ENCODE peak calls at places on chromosome 21, in ten cellular contexts. Z is GM12891, H is K562, A is tibial nerve, K is body of pancreas, P is sigmoid colon, Q is heart left ventricle, L is thyroid gland, S is gastrocnemius medialis, N is uterus. O is an unnamed sample.

GRCh38 chr21:46154155-46154954 is 1.0 kb downstream of the FTCD start:
- DNase-seq in Z (no peak), H (no peak), A (no peak), K (peak; percentile 12), P (peak; percentile 61), Q (peak; percentile 7), L (no peak), S (peak; percentile 8), N (peak; percentile 15), O (no peak)

GRCh38 chr21:26961704-26962103 is 5.2 kb downstream of the ADAMTS5 start:
- DNase-seq in Z (no peak), H (peak; percentile 2), A (no peak), K (no peak), P (no peak), Q (no peak), L (peak; percentile 56), S (no peak), N (no peak), O (peak; percentile 23)

GRCh38 chr21:35044770-35045538 is 4.1 kb downstream of the RUNX1 start:
- DNase-seq in Z (no peak), H (no peak), A (no peak), K (no peak), P (no peak), Q (no peak), L (no peak), S (no peak), N (no peak), O (no peak)

GRCh38 chr21:33096426-33096825 is 26.5 kb downstream of the OLIG1 start:
- DNase-seq in Z (no peak), H (no peak), A (no peak), K (no peak), P (no peak), Q (no peak), L (no peak), S (no peak), N (no peak), O (peak; percentile 80)

GRCh38 chr21:28773036-28773435 is 219.6 kb downstream of the LTN1 start:
- DNase-seq in Z (no peak), H (no peak), A (no peak), K (no peak), P (no peak), Q (no peak), L (no peak), S (no peak), N (no peak), O (no peak)

GRCh38 chr21:38680401-38680800 is 125.3 kb upstream of the ETS2 start:
- DNase-seq in Z (no peak), H (no peak), A (no peak), K (no peak), P (no peak), Q (no peak), L (no peak), S (no peak), N (no peak), O (no peak)

GRCh38 chr21:26800455-26801454 is 44.5 kb downstream of the ADAMTS1 start:
- DNase-seq in Z (no peak), H (no peak), A (peak; percentile 52), K (no peak), P (peak; percentile 71), Q (peak; percentile 54), L (no peak), S (no peak), N (peak; percentile 65), O (no peak)

GRCh38 chr21:28636988-28637691 is 355.5 kb downstream of the LTN1 start:
- DNase-seq in Z (no peak), H (no peak), A (no peak), K (no peak), P (no peak), Q (no peak), L (no peak), S (no peak), N (no peak), O (no peak)

GRCh38 chr21:27248791-27249190 is 281.9 kb upstream of the ADAMTS5 start:
- DNase-seq in Z (no peak), H (no peak), A (no peak), K (no peak), P (no peak), Q (no peak), L (no peak), S (no peak), N (no peak), O (no peak)

DNA sequence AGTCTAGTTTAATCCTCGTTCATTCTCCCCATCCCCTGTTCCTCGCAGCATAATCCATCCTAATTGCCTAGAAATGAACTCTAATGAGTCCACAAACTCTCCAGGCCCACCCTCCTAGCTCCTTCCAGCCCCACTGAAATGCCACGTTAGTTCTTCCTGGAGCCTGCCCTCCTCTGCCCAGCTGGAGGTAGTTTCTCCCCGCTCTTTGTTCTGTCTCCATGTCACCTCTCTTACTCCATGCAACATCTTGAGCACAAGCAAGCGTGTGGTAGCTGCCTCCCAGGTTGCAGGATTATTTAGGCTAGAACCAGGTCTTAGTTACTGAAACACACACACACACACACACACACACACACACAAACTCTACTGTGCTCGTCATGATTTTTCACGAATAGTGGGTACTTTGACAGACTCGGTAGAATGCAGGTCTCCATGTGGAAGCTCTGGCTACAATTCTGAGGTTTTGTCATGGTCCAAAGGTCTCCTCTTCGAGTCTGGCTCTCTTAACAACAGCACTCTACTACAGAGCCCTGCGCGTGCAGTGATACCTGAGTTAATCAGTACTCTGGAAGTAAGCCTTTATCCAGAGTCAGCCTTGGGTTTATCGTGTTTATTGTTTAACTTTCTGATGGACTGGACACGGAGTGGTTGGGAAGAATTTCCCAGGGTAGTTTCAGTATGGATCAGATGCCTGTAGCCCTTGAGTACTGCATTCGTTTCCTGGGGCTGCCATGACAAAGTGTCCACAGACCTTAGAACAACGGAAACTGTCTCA is 27.5 kb downstream of the HUNK start:
- DNase-seq in Z (no peak), H (no peak), A (no peak), K (peak; percentile 93), P (no peak), Q (no peak), L (peak; percentile 8), S (no peak), N (no peak), O (no peak)
- TF ChIP-seq POLR2A in Z (no peak), H (no peak), A (no peak), K (peak; percentile 82), P (no peak), Q (no peak), L (no peak), S (no peak), N (no peak), O (no peak)

GRCh38 chr21:21436012-21436545 is 437.9 kb downstream of the NCAM2 start:
- DNase-seq in Z (no peak), H (no peak), A (no peak), K (no peak), P (no peak), Q (no peak), L (no peak), S (no peak), N (no peak), O (no peak)

GRCh38 chr21:21434944-21435343 is 436.7 kb downstream of the NCAM2 start:
- DNase-seq in Z (no peak), H (no peak), A (no peak), K (no peak), P (no peak), Q (no peak), L (no peak), S (no peak), N (no peak), O (no peak)

GRCh38 chr21:21439761-21440160 is 441.6 kb downstream of the NCAM2 start:
- DNase-seq in Z (no peak), H (no peak), A (no peak), K (no peak), P (no peak), Q (no peak), L (no peak), S (no peak), N (no peak), O (no peak)
- TF ChIP-seq POLR2A in Z (no peak), H (no peak), A (no peak), K (no peak), P (no peak), Q (no peak), L (no peak), S (no peak), N (no peak), O (no peak)

DNA sequence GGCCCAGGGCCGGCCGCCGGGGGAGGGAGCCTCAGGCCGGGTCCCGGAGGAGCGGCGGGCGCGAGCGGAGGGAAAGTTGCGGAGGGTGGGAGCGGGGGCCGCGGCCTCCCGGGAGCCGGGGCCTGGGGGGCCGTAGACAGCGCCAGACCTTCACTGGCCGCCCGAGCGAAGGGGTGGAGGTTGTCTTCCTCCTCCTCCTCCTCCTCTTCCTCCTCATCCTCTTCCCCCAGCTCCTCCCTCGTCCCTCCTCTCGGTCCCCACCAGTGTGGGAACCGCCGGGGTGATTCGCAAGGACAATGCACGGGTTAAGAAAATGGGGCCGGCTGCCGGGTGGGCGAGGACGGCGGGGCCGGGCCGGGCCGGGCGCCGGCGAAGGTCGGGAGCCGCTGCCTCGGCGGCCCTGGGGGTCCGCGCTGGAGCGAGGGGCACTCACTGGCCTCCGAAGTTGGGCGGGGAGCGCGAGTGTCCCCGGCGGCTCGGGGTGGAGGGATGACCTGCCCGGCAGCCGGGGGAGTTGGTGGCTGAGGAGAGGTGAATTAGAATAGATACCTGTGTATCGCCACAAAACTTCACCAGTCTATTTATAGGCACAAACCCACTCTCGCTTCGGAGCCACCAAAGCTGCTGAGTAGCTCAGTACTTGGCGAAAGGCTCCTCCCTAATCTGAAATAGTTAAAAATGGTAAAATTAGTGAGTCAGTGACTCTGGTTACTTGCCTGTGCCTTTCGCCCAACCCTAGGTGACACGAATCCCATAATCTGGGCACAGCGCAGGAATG is 1.4 kb downstream of the DYRK1A start:
- DNase-seq in Z (no peak), H (peak; percentile 71), A (peak; percentile 25), K (peak; percentile 34), P (peak; percentile 73), Q (peak; percentile 75), L (peak; percentile 36), S (peak; percentile 45), N (peak; percentile 35), O (peak; percentile 60)
- TF ChIP-seq POLR2A in Z (peak; percentile 36), H (peak; percentile 47), A (peak; percentile 43), K (peak; percentile 22), P (no peak), Q (no peak), L (no peak), S (peak; percentile 44), N (peak; percentile 11), O (no peak)

GRCh38 chr21:25398630-25399029 is 208.7 kb downstream of the MRPL39 start:
- DNase-seq in Z (no peak), H (no peak), A (no peak), K (no peak), P (no peak), Q (no peak), L (no peak), S (no peak), N (no peak), O (no peak)

GRCh38 chr21:25400427-25400826 is 206.9 kb downstream of the MRPL39 start:
- DNase-seq in Z (no peak), H (no peak), A (no peak), K (no peak), P (no peak), Q (no peak), L (no peak), S (no peak), N (no peak), O (no peak)

DNA sequence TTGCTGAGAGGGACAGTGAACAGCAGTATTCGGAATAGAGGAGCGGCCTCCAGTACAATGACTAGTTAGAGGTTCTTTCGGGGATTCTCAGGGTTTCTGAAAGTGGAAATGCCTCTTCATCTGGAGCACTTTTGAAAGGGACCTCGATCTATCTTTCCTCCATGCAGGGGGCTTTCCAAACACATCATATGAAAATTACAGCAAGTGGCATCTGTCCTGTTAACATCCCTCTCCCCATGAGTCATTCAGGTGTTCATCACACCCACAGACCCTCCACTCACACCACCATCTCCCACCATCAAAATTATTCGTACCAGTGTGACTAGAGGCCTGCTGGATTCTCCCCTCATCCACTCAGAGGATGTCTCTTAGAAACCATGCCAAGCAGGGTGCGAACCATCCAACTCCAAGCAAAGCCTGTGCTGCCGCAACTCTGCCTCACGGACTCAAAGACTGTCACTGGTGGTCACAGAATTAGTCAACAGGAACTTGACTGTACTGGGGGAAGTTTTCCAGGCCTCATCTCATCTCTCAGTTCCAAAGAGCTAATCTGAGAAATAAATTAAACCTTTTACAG is 211.1 kb downstream of the MRPL39 start:
- DNase-seq in Z (peak; percentile 24), H (no peak), A (no peak), K (no peak), P (no peak), Q (no peak), L (no peak), S (no peak), N (no peak), O (no peak)
- TF ChIP-seq POLR2A in Z (peak; percentile 46), H (no peak), A (no peak), K (no peak), P (no peak), Q (no peak), L (no peak), S (no peak), N (no peak), O (no peak)

O was measured in NB4.